ENCODE peak calls at places on chromosomes 7 and 10, in five cellular contexts. T is A549, C is uterus, F is GM12891, A is esophagus muscularis mucosa. I is an unnamed sample.

GRCh38 chr7:155594961-155595366 is 48.6 kb upstream of the CNPY1 start:
- DNase-seq in T (no peak), C (no peak), F (no peak), A (no peak), I (no peak)

GRCh38 chr10:103917326-103918052 is 495 bp downstream of the STN1 start:
- DNase-seq in T (peak), C (peak), F (no peak), A (no peak), I (peak)

GRCh38 chr7:115933463-115933862 is 97.1 kb downstream of the TFEC start:
- DNase-seq in T (no peak), C (no peak), F (no peak), A (no peak), I (no peak)

GRCh38 chr10:28872592-28873165 is 195.4 kb downstream of the BAMBI start:
- DNase-seq in T (no peak), C (no peak), F (no peak), A (no peak), I (no peak)

GRCh38 chr7:70805360-70805759 is 326.6 kb upstream of the GALNT17 start:
- DNase-seq in T (no peak), C (no peak), F (no peak), A (no peak), I (no peak)

GRCh38 chr10:116256749-116257259 is 16.2 kb downstream of the GFRA1 start:
- DNase-seq in T (no peak), C (no peak), F (no peak), A (peak), I (no peak)

GRCh38 chr7:78090616-78091015 is 292.0 kb downstream of the PHTF2 start:
- DNase-seq in T (peak), C (no peak), F (no peak), A (no peak), I (no peak)

GRCh38 chr10:46297406-46298204 is 10.8 kb downstream of the ANTXRL start:
- DNase-seq in T (no peak), C (no peak), F (no peak), A (no peak), I (no peak)

GRCh38 chr7:123643495-123644428 is 11.9 kb upstream of the LMOD2 start:
- DNase-seq in T (peak), C (no peak), F (no peak), A (no peak), I (peak)

DNA sequence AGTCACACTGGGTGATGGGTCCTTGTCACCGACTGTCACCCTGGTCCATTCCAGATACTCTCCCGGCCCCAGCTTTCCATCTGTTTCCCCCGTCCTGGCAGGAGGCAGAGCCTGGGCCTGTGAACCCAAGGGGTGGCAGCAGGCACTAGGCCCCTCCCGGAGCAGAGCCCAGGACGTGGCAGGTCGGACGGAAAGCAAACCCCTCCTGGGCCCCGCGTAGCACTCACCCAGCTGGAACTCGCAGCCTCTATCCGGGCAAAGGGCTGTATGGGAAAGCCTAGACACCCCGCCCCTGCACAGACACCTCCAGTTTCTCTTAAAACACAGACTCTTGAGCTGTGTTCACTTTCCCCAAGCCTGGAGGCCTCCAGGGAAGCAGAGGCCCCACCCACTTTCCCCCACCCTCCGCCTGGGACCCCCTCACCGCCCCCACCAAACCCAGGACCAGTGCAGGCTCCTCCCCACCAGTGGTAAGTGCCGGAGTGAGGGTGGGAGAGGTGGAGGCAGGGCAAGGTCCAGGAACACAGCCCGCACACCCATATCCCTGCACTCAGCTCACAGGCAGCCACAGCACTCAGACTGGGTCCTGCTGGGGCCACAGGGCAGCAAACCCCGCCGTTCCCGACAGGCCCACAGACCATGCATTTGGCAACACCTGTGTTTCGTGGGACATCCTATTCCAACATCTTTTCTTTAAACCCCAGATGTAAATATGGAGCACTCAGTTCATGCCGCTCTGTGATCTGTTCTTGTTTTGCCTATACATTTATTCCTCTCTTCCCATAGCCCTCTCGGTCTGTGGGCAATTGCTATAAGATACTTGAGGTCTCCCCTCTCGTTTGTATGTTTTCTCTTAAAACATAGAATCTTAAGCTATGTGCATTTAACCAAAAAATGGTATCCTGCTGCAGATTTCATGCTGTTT is 98.2 kb upstream of the PDGFA start:
- DNase-seq in T (no peak), C (no peak), F (no peak), A (no peak), I (no peak)
- TF ChIP-seq POLR2A in T (no peak), C (no peak), F (no peak), A (no peak), I (no peak)

GRCh38 chr10:73591935-73592699 is 975 bp upstream of the USP54 start:
- DNase-seq in T (peak), C (peak), F (peak), A (no peak), I (peak)
- TF ChIP-seq POLR2A in T (no peak), C (peak), F (no peak), A (no peak), I (no peak)

GRCh38 chr10:63237396-63237795 is 104.3 kb downstream of the NRBF2 start:
- DNase-seq in T (no peak), C (no peak), F (no peak), A (no peak), I (no peak)
- TF ChIP-seq POLR2A in T (no peak), C (no peak), F (no peak), A (no peak), I (no peak)

GRCh38 chr7:98254516-98254915 is 2.5 kb upstream of the TECPR1 start:
- DNase-seq in T (no peak), C (no peak), F (no peak), A (no peak), I (no peak)

GRCh38 chr7:98250789-98251188 is 1.2 kb downstream of the TECPR1 start:
- DNase-seq in T (no peak), C (no peak), F (no peak), A (no peak), I (no peak)

GRCh38 chr7:98251251-98251843 is 685 bp downstream of the TECPR1 start:
- DNase-seq in T (no peak), C (peak), F (no peak), A (no peak), I (peak)

GRCh38 chr7:98252655-98253054 is 623 bp upstream of the TECPR1 start:
- DNase-seq in T (no peak), C (no peak), F (no peak), A (no peak), I (no peak)

GRCh38 chr7:98251844-98252639 is at the start of gene TECPR1:
- DNase-seq in T (peak), C (peak), F (peak), A (peak), I (peak)
- TF ChIP-seq POLR2A in T (peak), C (peak), F (no peak), A (no peak), I (peak)

DNA sequence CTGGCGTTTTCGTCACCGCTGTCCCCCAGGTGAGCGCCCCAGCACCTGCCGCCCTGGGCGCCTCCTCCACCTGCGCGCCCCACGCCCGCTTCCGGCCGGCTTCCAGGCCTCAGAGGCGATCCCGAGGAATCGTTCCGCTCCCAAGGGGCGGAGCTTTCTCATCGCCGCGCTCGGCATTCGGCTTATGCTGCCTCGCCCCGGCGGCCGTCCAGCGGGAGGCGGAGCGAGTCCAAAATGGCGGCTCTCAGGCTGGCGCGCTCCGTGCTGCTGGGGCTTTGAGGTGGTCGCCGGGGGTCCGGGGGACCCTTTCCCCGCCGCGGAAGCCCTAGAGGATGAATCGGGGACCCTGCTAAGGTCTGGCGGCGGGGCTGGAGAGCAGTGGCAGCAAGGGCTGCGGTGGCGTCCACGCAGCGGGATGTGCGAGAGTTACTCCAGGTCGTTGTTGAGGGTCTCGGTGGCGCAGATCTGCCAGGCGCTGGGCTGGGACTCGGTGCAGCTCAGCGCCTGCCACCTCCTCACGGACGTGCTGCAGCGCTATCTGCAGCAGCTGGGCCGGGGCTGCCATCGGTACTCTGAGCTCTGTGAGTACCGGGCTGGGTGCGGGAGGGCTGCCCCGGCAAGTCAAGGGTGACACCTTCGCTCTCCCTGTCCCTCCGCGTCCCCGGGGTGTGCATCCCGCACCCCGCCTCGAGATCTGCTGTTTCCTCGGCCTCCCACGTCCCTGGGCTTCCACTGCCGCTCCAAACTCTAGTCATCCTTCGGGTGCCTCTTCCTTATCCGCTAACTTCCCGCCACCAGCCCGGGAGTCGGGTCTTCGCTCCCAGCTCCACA is at the start of gene TAF3:
- DNase-seq in T (peak), C (peak), F (peak), A (peak), I (peak)
- TF ChIP-seq POLR2A in T (peak), C (peak), F (peak), A (no peak), I (peak)

GRCh38 chr10:101042667-101043355 is 11.8 kb downstream of the SFXN3 start:
- DNase-seq in T (peak), C (peak), F (peak), A (peak), I (peak)
- TF ChIP-seq POLR2A in T (peak), C (peak), F (peak), A (peak), I (no peak)

GRCh38 chr10:102133373-102134195 is 744 bp downstream of the PPRC1 start:
- DNase-seq in T (peak), C (peak), F (peak), A (no peak), I (peak)
- TF ChIP-seq POLR2A in T (no peak), C (no peak), F (peak), A (no peak), I (no peak)

GRCh38 chr10:48605786-48606529 is 1.1 kb upstream of the ARHGAP22 start:
- DNase-seq in T (no peak), C (no peak), F (no peak), A (peak), I (peak)
- TF ChIP-seq POLR2A in T (no peak), C (no peak), F (no peak), A (no peak), I (no peak)

I was measured in H54.